ENCODE peak calls at places on chromosomes 1 and 21, in four cellular contexts. U, W, M and P are unnamed samples.

GRCh38 chr1:209769956-209770355 is 14.1 kb downstream of the TRAF3IP3 start:
- DNase-seq in U (no peak), W (no peak), M (no peak), P (peak)

GRCh38 chr1:234934611-234935033 is 194.0 kb downstream of the TOMM20 start:
- DNase-seq in U (no peak), W (peak), M (no peak), P (no peak)

GRCh38 chr1:31679091-31679490 is 24.7 kb downstream of the COL16A1 start:
- DNase-seq in U (no peak), W (no peak), M (no peak), P (no peak)

GRCh38 chr1:198913667-198914066 is 274.8 kb downstream of the PTPRC start:
- DNase-seq in U (no peak), W (no peak), M (no peak), P (no peak)

GRCh38 chr1:97093742-97094141 is 372.2 kb downstream of the PTBP2 start:
- DNase-seq in U (no peak), W (no peak), M (no peak), P (no peak)

GRCh38 chr1:203268901-203269653 is 36.2 kb upstream of the BTG2 start:
- DNase-seq in U (peak), W (peak), M (peak), P (peak)

GRCh38 chr1:9378801-9379200 is 86.1 kb downstream of the SPSB1 start:
- DNase-seq in U (no peak), W (no peak), M (no peak), P (no peak)

GRCh38 chr21:31509108-31510017 is 150.1 kb upstream of the SOD1 start:
- DNase-seq in U (peak), W (peak), M (peak), P (peak)

GRCh38 chr1:30340934-30341333 is 382.5 kb downstream of the MATN1 start:
- DNase-seq in U (no peak), W (no peak), M (no peak), P (peak)

GRCh38 chr1:225651872-225652725 is 824 bp downstream of the ENAH start:
- DNase-seq in U (peak), W (peak), M (peak), P (peak)

GRCh38 chr21:45852886-45853400 is 128.6 kb upstream of the COL6A1 start:
- DNase-seq in U (no peak), W (no peak), M (no peak), P (no peak)

GRCh38 chr1:24742090-24742938 is 2.9 kb upstream of the CLIC4 start:
- DNase-seq in U (peak), W (no peak), M (peak), P (no peak)

GRCh38 chr1:34907487-34908090 is 21.9 kb downstream of the DLGAP3 start:
- DNase-seq in U (no peak), W (no peak), M (peak), P (no peak)

GRCh38 chr1:209319057-209319432 is 264.5 kb upstream of the CAMK1G start:
- DNase-seq in U (no peak), W (peak), M (no peak), P (no peak)

GRCh38 chr1:145695781-145696629 is 11.2 kb downstream of the PDZK1 start:
- DNase-seq in U (no peak), W (no peak), M (no peak), P (no peak)

GRCh38 chr1:212485895-212486590 is 53.3 kb downstream of the NENF start:
- DNase-seq in U (peak), W (peak), M (peak), P (no peak)

GRCh38 chr1:95041491-95042165 is 31.1 kb downstream of the ALG14 start:
- DNase-seq in U (peak), W (peak), M (no peak), P (peak)

GRCh38 chr1:94384485-94385353 is 33.5 kb upstream of the ABCD3 start:
- DNase-seq in U (peak), W (peak), M (no peak), P (no peak)

GRCh38 chr1:4986266-4986665 is 331.9 kb downstream of the AJAP1 start:
- DNase-seq in U (no peak), W (no peak), M (no peak), P (no peak)

GRCh38 chr1:113459279-113459678 is 69.0 kb downstream of the MAGI3 start:
- DNase-seq in U (no peak), W (no peak), M (no peak), P (no peak)

GRCh38 chr1:231973840-231974239 is 347.2 kb downstream of the DISC1 start:
- DNase-seq in U (no peak), W (no peak), M (no peak), P (no peak)

GRCh38 chr1:216531308-216532239 is 108.3 kb upstream of the USH2A start:
- DNase-seq in U (no peak), W (peak), M (peak), P (no peak)

GRCh38 chr21:27776925-27777553 is 810.2 kb upstream of the ADAMTS5 start:
- DNase-seq in U (no peak), W (no peak), M (no peak), P (peak)

GRCh38 chr1:66415830-66416229 is 118.1 kb upstream of the SGIP1 start:
- DNase-seq in U (no peak), W (no peak), M (no peak), P (no peak)

GRCh38 chr1:179143332-179143731 is 61.5 kb downstream of the TOR3A start:
- DNase-seq in U (peak), W (peak), M (no peak), P (peak)

GRCh38 chr1:186188004-186188539 is 187.0 kb downstream of the TPR start:
- DNase-seq in U (peak), W (peak), M (no peak), P (peak)

GRCh38 chr1:54975709-54976108 is 4.7 kb upstream of the TMEM61 start:
- DNase-seq in U (no peak), W (no peak), M (no peak), P (no peak)

GRCh38 chr21:41739011-41739410 is 27.8 kb downstream of the RIPK4 start:
- DNase-seq in U (no peak), W (no peak), M (no peak), P (no peak)

GRCh38 chr1:110339427-110340206 is 440 bp downstream of the RBM15 start:
- DNase-seq in U (peak), W (peak), M (peak), P (peak)

GRCh38 chr1:27526569-27527222 is 36.7 kb upstream of the WASF2 start:
- DNase-seq in U (no peak), W (no peak), M (no peak), P (no peak)

GRCh38 chr1:170145691-170146676 is at the start of gene NTMT2:
- DNase-seq in U (peak), W (no peak), M (peak), P (peak)

GRCh38 chr1:70168283-70168682 is 37.1 kb downstream of the LRRC40 start:
- DNase-seq in U (no peak), W (no peak), M (no peak), P (no peak)

GRCh38 chr1:110212165-110213142 is 2.3 kb downstream of the KCNC4 start:
- DNase-seq in U (peak), W (no peak), M (peak), P (peak)

GRCh38 chr1:161952603-161953172 is 71.0 kb downstream of the OLFML2B start:
- DNase-seq in U (no peak), W (no peak), M (no peak), P (no peak)

DNA sequence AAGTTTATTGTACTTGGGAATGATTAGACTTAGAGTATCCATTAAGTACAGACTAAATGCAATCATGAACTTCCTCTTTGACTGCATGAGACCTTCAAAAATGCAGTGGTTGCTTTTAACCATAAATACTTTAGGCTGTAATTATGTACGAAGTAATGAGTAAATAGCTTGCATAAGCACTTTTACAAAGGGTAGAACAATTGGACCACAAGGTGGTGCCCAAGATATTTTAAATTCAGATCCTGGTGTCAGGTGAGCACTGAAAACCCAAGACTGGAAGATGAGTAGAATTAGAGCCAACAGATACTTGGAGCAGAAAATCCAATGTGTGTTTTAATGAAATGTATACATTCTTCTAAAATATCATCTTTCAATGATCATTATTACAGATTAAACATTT is 43.4 kb upstream of the RHOU start:
- DNase-seq in U (peak), W (peak), M (peak), P (peak)
- TF ChIP-seq CTCF in U (peak), W (peak), M (peak), P (no peak)

DNA sequence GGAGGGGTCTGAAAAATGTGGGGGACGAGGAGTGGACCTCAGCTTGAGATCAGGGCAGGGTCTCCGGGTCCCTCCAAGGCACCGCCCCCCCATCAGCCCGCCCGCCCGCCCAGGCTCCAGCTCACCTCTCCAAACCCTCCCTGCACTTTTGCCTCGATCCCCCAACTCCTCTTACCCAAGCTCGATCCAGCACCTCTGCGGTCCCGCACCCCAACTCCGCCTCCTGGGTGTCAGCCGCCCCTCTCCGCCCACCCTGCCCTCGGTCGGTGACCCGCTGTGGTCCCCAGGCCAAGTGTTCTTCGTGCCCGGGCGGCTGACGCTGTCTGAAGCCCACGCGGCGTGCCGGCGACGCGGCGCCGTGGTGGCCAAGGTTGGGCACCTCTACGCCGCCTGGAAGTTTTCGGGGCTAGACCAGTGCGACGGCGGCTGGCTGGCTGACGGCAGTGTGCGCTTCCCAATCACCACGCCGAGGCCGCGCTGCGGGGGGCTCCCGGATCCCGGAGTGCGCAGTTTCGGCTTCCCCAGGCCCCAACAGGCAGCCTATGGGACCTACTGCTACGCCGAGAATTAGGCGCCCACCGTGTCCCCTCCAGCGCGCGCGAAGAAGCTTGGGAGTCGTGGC is 5.7 kb downstream of the HAPLN2 start:
- DNase-seq in U (no peak), W (no peak), M (peak), P (no peak)
- TF ChIP-seq EZH2 in U (peak), W (peak), M (peak), P (no peak)

GRCh38 chr1:181135815-181136737 is 47.6 kb downstream of the IER5 start:
- DNase-seq in U (no peak), W (peak), M (no peak), P (peak)
- H3K4me3 ChIP-seq in U (no peak), W (no peak), M (no peak), P (no peak)

GRCh38 chr1:43931711-43932660 is 1.6 kb upstream of the ARTN start:
- DNase-seq in U (no peak), W (no peak), M (no peak), P (no peak)
- TF ChIP-seq CTCF in U (no peak), W (no peak), M (no peak), P (no peak)

GRCh38 chr1:204711947-204712701 is 26.6 kb upstream of the LRRN2 start:
- DNase-seq in U (peak), W (no peak), M (no peak), P (no peak)
- TF ChIP-seq EZH2 in U (no peak), W (no peak), M (no peak), P (no peak)

DNA sequence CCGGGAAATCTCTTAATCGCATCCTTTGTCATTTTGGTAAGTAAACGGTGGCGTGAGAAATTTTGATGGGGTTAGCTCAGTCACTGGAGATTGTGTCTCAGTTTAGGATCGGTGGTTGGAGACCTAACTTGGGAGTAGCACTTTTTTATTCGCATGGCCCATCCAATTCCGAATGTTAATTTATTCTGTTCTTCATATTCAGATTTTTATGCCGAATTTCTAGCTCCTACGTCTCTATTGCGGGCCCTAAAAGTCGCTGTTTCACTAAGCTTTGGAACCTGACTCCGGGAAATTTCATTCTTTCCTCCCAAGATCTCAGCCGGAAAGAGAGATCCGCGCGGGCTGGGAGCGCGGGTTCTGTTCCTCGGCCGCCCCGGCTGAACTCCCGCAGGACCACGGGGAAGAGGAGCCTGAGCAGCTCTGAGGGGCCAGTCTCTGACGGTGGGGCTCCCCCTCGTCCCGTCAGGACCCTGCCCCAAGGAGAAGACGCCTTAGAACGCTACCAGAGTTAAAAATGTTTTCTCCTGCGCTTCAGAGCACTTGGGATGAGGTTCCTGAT is 279.7 kb downstream of the FAM72C start:
- DNase-seq in U (no peak), W (no peak), M (no peak), P (no peak)
- H3K4me3 ChIP-seq in U (no peak), W (no peak), M (peak), P (no peak)

GRCh38 chr1:6396998-6397397 is 3.4 kb upstream of the ACOT7 start:
- DNase-seq in U (no peak), W (peak), M (no peak), P (no peak)
- TF ChIP-seq CTCF in U (no peak), W (peak), M (peak), P (peak)

GRCh38 chr21:17636711-17637110 is 24.0 kb upstream of the BTG3 start:
- DNase-seq in U (no peak), W (no peak), M (no peak), P (no peak)
- TF ChIP-seq EZH2 in U (no peak), W (no peak), M (no peak), P (no peak)

DNA sequence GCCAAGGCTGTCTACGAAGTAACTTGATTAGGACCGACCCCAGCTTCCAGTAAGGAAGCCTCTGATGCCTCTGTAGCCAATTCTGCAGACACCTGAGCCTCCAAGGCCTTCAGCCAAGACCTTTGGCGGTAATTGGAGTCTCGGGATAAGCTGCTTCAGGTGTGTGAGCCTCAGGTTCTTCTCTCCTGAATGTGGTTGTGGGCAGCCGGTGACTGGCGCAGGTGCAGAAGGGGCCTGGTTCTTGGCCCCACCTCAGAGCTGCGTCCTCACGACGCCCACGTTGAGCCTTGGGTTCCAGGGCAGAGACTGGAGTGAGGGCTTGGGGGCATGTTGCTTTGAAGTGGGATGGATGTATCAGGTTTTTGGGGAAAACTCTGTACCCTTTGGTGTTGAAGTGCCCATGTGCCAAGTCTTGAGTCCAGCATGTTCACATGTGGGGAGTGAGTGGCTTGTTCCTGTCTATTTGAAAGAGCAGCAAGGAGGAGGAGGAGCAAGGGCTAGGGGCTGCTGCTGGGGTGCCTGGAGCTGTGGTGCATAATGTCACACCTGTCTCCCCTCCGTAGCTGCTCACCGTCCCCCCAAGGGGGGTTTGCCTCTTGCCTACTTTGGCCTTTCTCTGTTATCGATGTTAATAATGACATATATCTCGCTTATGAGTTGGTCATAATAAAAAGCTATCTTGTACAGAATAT is 1.4 kb downstream of the PSEN2 start:
- DNase-seq in U (no peak), W (peak), M (no peak), P (no peak)
- H3K4me3 ChIP-seq in U (peak), W (peak), M (peak), P (no peak)